ENCODE peak calls at places on chromosomes 5 and 9, in nine cellular contexts. L, J, M, E, K, Z, C, F and O are unnamed samples.

GRCh38 chr5:30959238-30959637 is 234.2 kb upstream of the CDH6 start:
- DNase-seq in F (peak), M (no peak), J (no peak), C (no peak), E (no peak), K (peak), Z (no peak), L (peak), O (no peak)

GRCh38 chr5:104652271-104652861 is 1089.8 kb upstream of the NUDT12 start:
- DNase-seq in C (no peak), M (no peak), E (no peak), J (no peak), L (peak), K (peak), Z (no peak), F (no peak), O (peak)

GRCh38 chr9:122546196-122546595 is 6.7 kb upstream of the OR1N2 start:
- DNase-seq in J (no peak), L (no peak), M (no peak), F (no peak), E (no peak), K (no peak), C (no peak), Z (no peak), O (no peak)

GRCh38 chr9:81529556-81530193 is 159.7 kb downstream of the TLE1 start:
- DNase-seq in C (peak), K (no peak), M (no peak), E (no peak), L (peak), J (no peak), Z (peak), F (peak), O (no peak)

GRCh38 chr9:93958121-93958874 is 3.1 kb upstream of the BARX1 start:
- DNase-seq in M (no peak), C (no peak), F (no peak), L (no peak), J (no peak), K (peak), E (peak), Z (peak), O (peak)

GRCh38 chr5:124537136-124537919 is 209.1 kb downstream of the ZNF608 start:
- DNase-seq in M (no peak), L (no peak), J (no peak), C (no peak), K (no peak), E (no peak), Z (no peak), F (no peak), O (no peak)

GRCh38 chr5:140221697-140222223 is 46.8 kb downstream of the CYSTM1 start:
- DNase-seq in K (no peak), M (peak), E (no peak), F (peak), L (peak), J (no peak), C (peak), Z (no peak), O (no peak)

GRCh38 chr9:11144750-11145149 is 531.9 kb upstream of the PTPRD start:
- DNase-seq in C (no peak), Z (no peak), E (no peak), M (no peak), K (no peak), F (no peak), L (no peak), J (no peak), O (no peak)

GRCh38 chr5:9188131-9188530 is 357.7 kb downstream of the SEMA5A start:
- DNase-seq in Z (no peak), F (peak), C (no peak), L (peak), E (no peak), J (no peak), K (no peak), M (no peak), O (no peak)

GRCh38 chr9:93276973-93277372 is 93.0 kb downstream of the WNK2 start:
- DNase-seq in J (peak), L (peak), E (no peak), F (no peak), Z (no peak), C (no peak), M (peak), K (no peak), O (no peak)

GRCh38 chr5:126972062-126972895 is 58.1 kb downstream of the MARCHF3 start:
- DNase-seq in K (no peak), E (no peak), C (no peak), M (peak), Z (no peak), J (peak), L (no peak), F (no peak), O (no peak)

GRCh38 chr9:3028535-3028934 is 184.6 kb upstream of the PUM3 start:
- DNase-seq in J (no peak), K (no peak), M (no peak), L (peak), E (no peak), F (no peak), Z (no peak), C (no peak), O (no peak)

GRCh38 chr9:125296843-125297372 is 35.3 kb downstream of the GAPVD1 start:
- DNase-seq in L (peak), E (no peak), F (no peak), C (no peak), M (no peak), K (no peak), J (no peak), Z (peak), O (no peak)

GRCh38 chr5:109089191-109089590 is 320.6 kb downstream of the PJA2 start:
- DNase-seq in Z (no peak), L (no peak), J (no peak), M (no peak), C (no peak), F (no peak), E (no peak), K (no peak), O (no peak)

GRCh38 chr5:127229185-127229889 is 61.3 kb upstream of the MEGF10 start:
- DNase-seq in L (peak), F (peak), C (no peak), Z (peak), E (peak), J (no peak), M (no peak), K (peak), O (peak)

GRCh38 chr9:86843182-86843581 is 104.1 kb downstream of the GAS1 start:
- DNase-seq in M (no peak), J (no peak), L (no peak), E (peak), F (no peak), C (no peak), K (no peak), Z (peak), O (no peak)

GRCh38 chr5:141757402-141757801 is 75.4 kb upstream of the ARAP3 start:
- DNase-seq in J (no peak), Z (peak), M (no peak), K (peak), C (peak), F (peak), L (peak), E (peak), O (peak)

DNA sequence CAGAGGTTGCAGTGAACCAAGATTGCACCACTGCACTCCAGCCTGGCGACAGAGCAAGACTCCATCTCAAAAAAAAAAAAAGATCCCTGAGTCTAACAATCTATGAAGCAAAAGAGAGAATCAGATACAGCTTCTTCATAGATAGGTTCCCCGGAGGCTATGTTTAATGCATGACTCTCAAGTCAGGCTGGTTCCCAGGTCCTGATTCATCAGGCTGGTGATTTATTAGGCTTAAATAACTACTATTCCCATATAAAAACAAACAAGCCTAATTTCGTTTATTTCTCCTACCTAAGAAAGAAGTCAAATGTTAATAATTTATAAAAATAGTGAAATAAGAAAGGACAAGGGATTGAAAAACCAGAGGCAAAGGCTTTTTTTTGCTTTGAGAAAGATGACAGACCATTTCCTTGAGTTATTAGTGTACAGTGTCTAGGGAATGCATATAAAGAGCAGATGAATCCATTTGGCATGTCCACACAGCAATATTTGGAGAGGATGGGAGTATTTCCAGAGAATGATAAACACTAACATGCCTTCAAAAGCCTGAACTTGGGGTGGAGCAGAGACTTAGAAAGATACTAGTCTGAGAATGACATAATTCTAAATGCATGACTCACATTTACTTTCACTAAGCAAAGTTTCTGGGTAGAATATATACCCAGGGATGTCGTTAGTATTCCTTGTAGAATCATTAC is 115.3 kb downstream of the NREP start:
- DNase-seq in Z (peak), K (no peak), F (peak), M (no peak), C (no peak), J (no peak), E (no peak), L (peak), O (no peak)
- TF ChIP-seq EZH2phosphoT487 in Z (no peak), K (no peak), F (peak), M (no peak), C (no peak), J (no peak), E (no peak), L (no peak), O (no peak)

DNA sequence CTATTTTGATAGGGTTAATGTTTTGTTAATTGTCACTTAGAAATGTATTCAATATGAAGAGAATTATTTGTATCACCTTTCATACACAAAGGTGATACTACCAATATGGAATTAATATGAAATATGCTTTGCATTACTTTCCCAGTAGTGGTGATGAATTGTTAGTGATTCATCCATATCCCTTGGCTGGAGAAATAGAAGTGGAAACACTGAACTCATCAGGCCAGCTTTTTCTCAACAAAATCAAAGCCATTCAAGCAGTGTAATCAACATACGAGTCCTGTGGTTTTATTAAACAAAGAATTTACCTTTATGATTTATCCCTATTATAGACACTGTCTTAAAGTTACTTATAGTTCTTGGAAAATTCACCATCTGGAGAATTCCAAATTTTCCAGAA is 264.0 kb upstream of the MEF2C start:
- DNase-seq in L (peak), M (no peak), E (no peak), Z (no peak), F (peak), J (no peak), K (no peak), C (no peak), O (no peak)
- H3K4me2 ChIP-seq in L (no peak), M (no peak), E (no peak), Z (no peak), F (no peak), J (no peak), K (no peak), C (no peak), O (no peak)

DNA sequence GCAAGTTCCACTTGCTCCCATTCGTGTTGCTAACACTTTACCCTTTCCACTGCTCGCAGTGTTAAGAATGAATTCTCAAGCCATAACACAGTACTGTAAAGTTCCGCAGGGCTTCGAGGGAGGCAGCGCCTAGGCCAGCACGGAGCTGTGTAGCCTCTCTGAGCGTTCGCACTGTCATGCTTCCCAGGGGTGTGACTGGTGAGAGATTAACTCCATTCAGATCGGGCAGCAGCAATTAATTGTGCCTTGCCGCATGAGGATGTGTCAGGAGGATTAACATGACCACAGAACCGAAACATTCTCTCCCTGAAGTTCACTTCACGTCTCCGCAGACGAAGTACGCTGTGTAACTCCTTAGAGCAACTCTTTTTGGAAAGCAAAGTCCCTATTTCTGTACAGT is 23.2 kb downstream of the ZBTB34 start:
- DNase-seq in K (peak), F (no peak), Z (peak), C (no peak), J (no peak), E (no peak), M (no peak), L (no peak), O (no peak)
- TF ChIP-seq EZH2phosphoT487 in K (no peak), F (no peak), Z (no peak), C (no peak), J (no peak), E (no peak), M (no peak), L (no peak), O (no peak)

GRCh38 chr9:110072597-110073355 is 135.2 kb downstream of the C9orf152 start:
- DNase-seq in M (no peak), L (no peak), E (no peak), K (peak), Z (no peak), C (no peak), F (peak), J (no peak), O (no peak)
- H3K4me2 ChIP-seq in M (no peak), L (no peak), E (no peak), K (peak), Z (no peak), C (no peak), F (peak), J (no peak), O (no peak)